ENCODE peak calls at places on chromosomes 12 and 14, in five cellular contexts. One of them, this sample, is unnamed. For H3K4me1, the result is how much of the 10 kb centered on the place peaks cover.

GRCh38 chr14:68660495-68660894 is 132.4 kb downstream of the ZFP36L1 start:
- DNase-seq in uterus: no peak
- DNase-seq in stomach: no peak
- DNase-seq in IMR-90: no peak
- DNase-seq in pancreas: no peak
- DNase-seq in this sample: no peak

GRCh38 chr12:116459921-116460666 is 99.1 kb upstream of the MAP1LC3B2 start:
- DNase-seq in pancreas: no peak
- DNase-seq in IMR-90: no peak
- DNase-seq in stomach: no peak
- DNase-seq in uterus: no peak
- DNase-seq in this sample: no peak

GRCh38 chr12:93243689-93244513 is 133.8 kb upstream of the NUDT4 start:
- DNase-seq in IMR-90: peak
- DNase-seq in uterus: peak
- DNase-seq in stomach: no peak
- DNase-seq in pancreas: peak
- DNase-seq in this sample: peak

GRCh38 chr14:89332031-89332430 is 85.0 kb downstream of the FOXN3 start:
- DNase-seq in IMR-90: peak
- DNase-seq in stomach: no peak
- DNase-seq in pancreas: no peak
- DNase-seq in uterus: no peak
- DNase-seq in this sample: no peak

GRCh38 chr12:116458492-116458891 is 100.7 kb upstream of the MAP1LC3B2 start:
- DNase-seq in IMR-90: no peak
- DNase-seq in pancreas: no peak
- DNase-seq in stomach: no peak
- DNase-seq in uterus: no peak
- DNase-seq in this sample: no peak

GRCh38 chr12:28446031-28446430 is 255.8 kb downstream of the CCDC91 start:
- DNase-seq in IMR-90: peak
- DNase-seq in uterus: no peak
- DNase-seq in pancreas: no peak
- DNase-seq in stomach: no peak
- DNase-seq in this sample: no peak

GRCh38 chr14:69571879-69572633 is 2.6 kb downstream of the CCDC177 start:
- DNase-seq in stomach: peak
- DNase-seq in IMR-90: peak
- DNase-seq in pancreas: peak
- DNase-seq in uterus: peak
- DNase-seq in this sample: no peak

GRCh38 chr12:104825408-104825807 is 132.7 kb downstream of the SLC41A2 start:
- DNase-seq in pancreas: no peak
- DNase-seq in uterus: no peak
- DNase-seq in stomach: no peak
- DNase-seq in IMR-90: peak
- DNase-seq in this sample: no peak

GRCh38 chr14:61891251-61891650 is 129.0 kb downstream of the SNAPC1 start:
- DNase-seq in pancreas: no peak
- DNase-seq in uterus: no peak
- DNase-seq in stomach: no peak
- DNase-seq in IMR-90: peak
- DNase-seq in this sample: no peak

GRCh38 chr12:96186902-96187301 is 7.3 kb upstream of the ELK3 start:
- DNase-seq in uterus: no peak
- DNase-seq in IMR-90: no peak
- DNase-seq in stomach: no peak
- DNase-seq in pancreas: no peak
- DNase-seq in this sample: no peak

GRCh38 chr14:87142568-87143211 is 850.3 kb downstream of the GALC start:
- DNase-seq in pancreas: no peak
- DNase-seq in stomach: no peak
- DNase-seq in IMR-90: no peak
- DNase-seq in uterus: no peak
- DNase-seq in this sample: no peak

GRCh38 chr14:35046751-35047536 is 872 bp downstream of the FAM177A1 start:
- DNase-seq in stomach: peak
- DNase-seq in pancreas: peak
- DNase-seq in uterus: no peak
- DNase-seq in IMR-90: peak
- DNase-seq in this sample: no peak

GRCh38 chr12:114443607-114444421 is 37.9 kb upstream of the TBX5 start:
- DNase-seq in uterus: no peak
- DNase-seq in pancreas: no peak
- DNase-seq in stomach: no peak
- DNase-seq in IMR-90: no peak
- DNase-seq in this sample: no peak

GRCh38 chr14:36663404-36664321 is 2.0 kb downstream of the PAX9 start:
- DNase-seq in pancreas: no peak
- DNase-seq in IMR-90: no peak
- DNase-seq in stomach: no peak
- DNase-seq in uterus: no peak
- DNase-seq in this sample: no peak

GRCh38 chr14:56817396-56817921 is 7.2 kb upstream of the OTX2 start:
- DNase-seq in pancreas: no peak
- DNase-seq in stomach: no peak
- DNase-seq in IMR-90: no peak
- DNase-seq in uterus: no peak
- DNase-seq in this sample: no peak

GRCh38 chr12:96193725-96194571 is at the start of gene ELK3:
- DNase-seq in stomach: peak
- DNase-seq in IMR-90: peak
- DNase-seq in uterus: peak
- DNase-seq in pancreas: peak
- DNase-seq in this sample: peak

GRCh38 chr12:122864894-122865253 is 29.6 kb downstream of the HIP1R start:
- DNase-seq in IMR-90: no peak
- DNase-seq in uterus: no peak
- DNase-seq in pancreas: no peak
- DNase-seq in stomach: no peak
- DNase-seq in this sample: no peak

GRCh38 chr14:42428996-42429395 is 822.3 kb downstream of the LRFN5 start:
- DNase-seq in stomach: no peak
- DNase-seq in uterus: no peak
- DNase-seq in pancreas: no peak
- DNase-seq in IMR-90: no peak
- DNase-seq in this sample: no peak

GRCh38 chr12:75196865-75197264 is 12.8 kb downstream of the KCNC2 start:
- DNase-seq in pancreas: no peak
- DNase-seq in stomach: no peak
- DNase-seq in uterus: no peak
- DNase-seq in IMR-90: no peak
- DNase-seq in this sample: no peak

GRCh38 chr12:47004634-47005033 is 74.8 kb upstream of the PCED1B start:
- DNase-seq in IMR-90: peak
- DNase-seq in pancreas: no peak
- DNase-seq in uterus: no peak
- DNase-seq in stomach: no peak
- DNase-seq in this sample: no peak

GRCh38 chr12:121534495-121535148 is 46.2 kb downstream of the KDM2B start:
- DNase-seq in stomach: no peak
- DNase-seq in pancreas: no peak
- DNase-seq in uterus: no peak
- DNase-seq in IMR-90: no peak
- DNase-seq in this sample: peak

GRCh38 chr12:104677441-104678089 is 220.8 kb downstream of the CHST11 start:
- DNase-seq in IMR-90: no peak
- DNase-seq in pancreas: no peak
- DNase-seq in stomach: peak
- DNase-seq in uterus: no peak
- DNase-seq in this sample: no peak

GRCh38 chr12:91226-91625 is 24.7 kb downstream of the IQSEC3 start:
- DNase-seq in stomach: no peak
- DNase-seq in uterus: no peak
- DNase-seq in IMR-90: no peak
- DNase-seq in pancreas: no peak
- DNase-seq in this sample: no peak

GRCh38 chr14:90408713-90409112 is 11.9 kb downstream of the CALM1 start:
- DNase-seq in pancreas: no peak
- DNase-seq in IMR-90: peak
- DNase-seq in stomach: no peak
- DNase-seq in uterus: no peak
- DNase-seq in this sample: no peak

GRCh38 chr14:72714094-72714493 is 179.8 kb downstream of the DPF3 start:
- DNase-seq in uterus: no peak
- DNase-seq in IMR-90: no peak
- DNase-seq in stomach: no peak
- DNase-seq in pancreas: no peak
- DNase-seq in this sample: peak

GRCh38 chr14:23450376-23450775 is 14.9 kb upstream of the MYH7 start:
- DNase-seq in uterus: no peak
- DNase-seq in IMR-90: no peak
- DNase-seq in pancreas: no peak
- DNase-seq in stomach: no peak
- DNase-seq in this sample: no peak

GRCh38 chr12:54141534-54142475 is 47.0 kb downstream of the SMUG1 start:
- DNase-seq in stomach: no peak
- DNase-seq in uterus: peak
- DNase-seq in pancreas: no peak
- DNase-seq in IMR-90: no peak
- DNase-seq in this sample: no peak

GRCh38 chr12:96425321-96425720 is 25.1 kb upstream of the CDK17 start:
- DNase-seq in pancreas: no peak
- DNase-seq in IMR-90: peak
- DNase-seq in stomach: no peak
- DNase-seq in uterus: no peak
- DNase-seq in this sample: no peak

GRCh38 chr12:21941522-21942376 is 523 bp upstream of the ABCC9 start:
- DNase-seq in uterus: peak
- DNase-seq in pancreas: peak
- DNase-seq in IMR-90: peak
- DNase-seq in stomach: no peak
- DNase-seq in this sample: no peak

GRCh38 chr14:82854131-82854530 is 1320.5 kb upstream of the SEL1L start:
- DNase-seq in IMR-90: no peak
- DNase-seq in pancreas: no peak
- DNase-seq in uterus: no peak
- DNase-seq in stomach: no peak
- DNase-seq in this sample: no peak

GRCh38 chr12:32051511-32052299 is 54.9 kb upstream of the BICD1 start:
- DNase-seq in uterus: no peak
- DNase-seq in IMR-90: peak
- DNase-seq in pancreas: no peak
- DNase-seq in stomach: no peak
- DNase-seq in this sample: no peak
- H3K27ac ChIP-seq in uterus: peak
- H3K27ac ChIP-seq in IMR-90: peak
- H3K27ac ChIP-seq in pancreas: no peak
- H3K27ac ChIP-seq in stomach: no peak
- H3K27ac ChIP-seq in this sample: no peak

GRCh38 chr14:76154539-76155126 is 2.9 kb downstream of the GPATCH2L start:
- DNase-seq in IMR-90: no peak
- DNase-seq in stomach: no peak
- DNase-seq in pancreas: no peak
- DNase-seq in uterus: no peak
- DNase-seq in this sample: no peak
- H3K4me1 ChIP-seq in IMR-90: under half
- H3K4me1 ChIP-seq in stomach: half or more
- H3K4me1 ChIP-seq in pancreas: under half
- H3K4me1 ChIP-seq in uterus: under half
- H3K4me1 ChIP-seq in this sample: under half

DNA sequence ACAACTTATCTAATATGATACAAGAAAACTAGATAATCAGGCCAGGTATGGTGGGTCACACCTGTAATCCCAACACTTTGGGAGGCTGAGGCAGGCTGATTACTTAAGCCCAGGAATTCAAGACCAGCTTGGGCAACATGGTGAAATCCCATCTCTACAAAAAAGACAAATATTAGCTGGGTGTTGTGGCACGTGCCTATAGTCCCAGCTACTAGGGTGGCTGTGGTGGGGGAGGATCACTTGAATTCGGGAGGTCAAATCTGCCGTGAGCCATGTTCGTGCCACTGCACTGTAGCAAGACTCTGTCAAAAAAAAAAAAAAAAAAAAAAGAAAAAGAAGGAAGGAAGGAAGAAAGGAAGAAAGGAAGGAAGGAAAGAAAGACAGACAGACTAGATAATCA is 27.0 kb downstream of the ZCRB1 start:
- DNase-seq in IMR-90: no peak
- DNase-seq in stomach: no peak
- DNase-seq in uterus: no peak
- DNase-seq in pancreas: no peak
- DNase-seq in this sample: no peak
- H3K4me3 ChIP-seq in IMR-90: no peak
- H3K4me3 ChIP-seq in stomach: no peak
- H3K4me3 ChIP-seq in uterus: no peak
- H3K4me3 ChIP-seq in pancreas: no peak
- H3K4me3 ChIP-seq in this sample: no peak

DNA sequence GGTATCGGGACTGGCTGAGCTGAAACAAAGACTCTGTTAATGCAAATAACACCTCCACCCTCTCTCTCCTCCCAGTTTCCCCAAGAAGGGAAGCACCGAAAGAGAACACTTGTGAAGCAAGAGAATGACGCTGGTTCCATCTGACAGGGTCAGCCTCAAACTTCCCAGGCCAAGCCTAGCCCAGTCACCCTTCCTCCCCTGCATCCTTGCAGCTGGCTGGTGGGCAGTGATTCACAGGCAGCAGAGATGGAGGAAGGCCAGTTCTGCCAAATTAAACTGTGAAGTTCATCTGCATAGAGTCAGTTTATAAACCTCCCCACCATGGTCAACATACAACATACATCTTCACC is 2.8 kb downstream of the LRRC74A start:
- DNase-seq in pancreas: peak
- DNase-seq in uterus: no peak
- DNase-seq in IMR-90: no peak
- DNase-seq in stomach: no peak
- DNase-seq in this sample: no peak
- H3K27ac ChIP-seq in pancreas: peak
- H3K27ac ChIP-seq in uterus: no peak
- H3K27ac ChIP-seq in IMR-90: no peak
- H3K27ac ChIP-seq in stomach: peak
- H3K27ac ChIP-seq in this sample: no peak

This sample was measured in naive thymus-derived CD4-positive, alpha-beta T cell.